ENCODE peak calls at places on chromosomes 1 and 21, in five cellular contexts. M is HCT116, B is GM23248, C is hepatocyte, L is OCI-LY7. N is an unnamed sample.

GRCh38 chr1:31020007-31020790 is 45.3 kb downstream of the PUM1 start:
- DNase-seq in L (no peak), B (no peak), M (no peak), C (no peak), N (no peak)

GRCh38 chr1:209646558-209646957 is 5.7 kb downstream of the LAMB3 start:
- DNase-seq in B (peak; percentile 49), L (no peak), C (no peak), M (no peak), N (peak; percentile 59)

GRCh38 chr21:42619841-42620240 is 33.6 kb upstream of the PDE9A start:
- DNase-seq in M (no peak), C (no peak), B (no peak), L (no peak), N (no peak)

GRCh38 chr1:11279630-11280029 is 6.6 kb downstream of the UBIAD1 start:
- DNase-seq in C (no peak), B (no peak), L (no peak), M (no peak), N (no peak)

GRCh38 chr1:228039986-228040385 is 33.2 kb downstream of the WNT3A start:
- DNase-seq in L (no peak), M (no peak), B (no peak), C (no peak), N (no peak)

GRCh38 chr21:26842976-26843911 is 2.0 kb downstream of the ADAMTS1 start:
- DNase-seq in M (no peak), B (peak; percentile 98), L (no peak), C (peak; percentile 95), N (peak; percentile 83)

GRCh38 chr1:180530501-180530900 is 28.1 kb upstream of the ACBD6 start:
- DNase-seq in C (peak; percentile 43), B (peak; percentile 80), L (no peak), M (no peak), N (peak; percentile 65)

GRCh38 chr1:153127296-153127695 is 14.0 kb upstream of the SPRR2F start:
- DNase-seq in M (no peak), C (no peak), L (no peak), B (no peak), N (no peak)

GRCh38 chr1:229098903-229099578 is 171.9 kb upstream of the RAB4A start:
- DNase-seq in C (no peak), L (no peak), M (no peak), B (no peak), N (no peak)

GRCh38 chr1:21872445-21873079 is 60.5 kb downstream of the LDLRAD2 start:
- DNase-seq in L (no peak), C (no peak), M (no peak), B (no peak), N (no peak)

GRCh38 chr1:100440075-100440809 is 87.9 kb downstream of the CDC14A start:
- DNase-seq in M (no peak), C (peak; percentile 44), L (no peak), B (no peak), N (no peak)

GRCh38 chr1:245211035-245211749 is 56.4 kb downstream of the KIF26B start:
- DNase-seq in C (no peak), B (no peak), L (no peak), M (no peak), N (no peak)

GRCh38 chr1:30919025-30919881 is 10.7 kb upstream of the SDC3 start:
- DNase-seq in M (no peak), B (peak; percentile 81), C (peak; percentile 80), L (no peak), N (peak; percentile 44)

GRCh38 chr1:205375816-205376545 is 19.3 kb upstream of the KLHDC8A start:
- DNase-seq in B (peak; percentile 88), M (peak; percentile 16), L (no peak), C (peak; percentile 78), N (peak; percentile 87)

DNA sequence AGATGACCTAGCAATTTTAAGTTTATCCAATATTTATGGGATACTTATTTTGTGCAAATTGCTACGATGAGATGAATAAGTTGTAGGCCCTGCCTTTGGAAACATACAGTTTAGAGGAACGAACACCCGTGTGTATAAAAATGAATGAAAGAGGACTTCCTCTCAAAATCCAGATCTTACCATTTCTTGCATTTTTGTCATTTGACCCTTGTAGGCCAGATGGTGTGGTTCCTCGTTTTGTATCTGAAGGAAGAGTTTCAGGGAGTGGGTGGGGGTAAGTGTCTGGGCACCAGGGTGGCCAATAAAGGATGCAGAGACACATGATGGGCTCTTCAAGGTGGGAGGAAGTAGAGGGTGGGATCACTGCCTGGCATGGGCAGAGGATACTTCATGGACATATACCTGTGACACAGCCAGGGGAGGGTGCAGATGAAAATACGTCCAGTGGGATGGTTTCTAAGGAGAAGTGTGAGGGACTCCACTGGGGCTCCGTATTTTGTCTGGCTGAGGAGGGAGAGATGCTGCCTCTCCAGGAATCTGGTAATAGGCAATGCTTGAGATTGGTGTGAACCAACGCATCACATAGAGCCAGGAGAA is 14.4 kb downstream of the MAPKAPK2 start:
- DNase-seq in C (no peak), M (no peak), B (no peak), L (no peak), N (no peak)
- H2AFZ ChIP-seq in C (no peak overlapping the region), M (no peak overlapping the region), B (no peak overlapping the region), L (no peak overlapping the region), N (no peak overlapping the region)

DNA sequence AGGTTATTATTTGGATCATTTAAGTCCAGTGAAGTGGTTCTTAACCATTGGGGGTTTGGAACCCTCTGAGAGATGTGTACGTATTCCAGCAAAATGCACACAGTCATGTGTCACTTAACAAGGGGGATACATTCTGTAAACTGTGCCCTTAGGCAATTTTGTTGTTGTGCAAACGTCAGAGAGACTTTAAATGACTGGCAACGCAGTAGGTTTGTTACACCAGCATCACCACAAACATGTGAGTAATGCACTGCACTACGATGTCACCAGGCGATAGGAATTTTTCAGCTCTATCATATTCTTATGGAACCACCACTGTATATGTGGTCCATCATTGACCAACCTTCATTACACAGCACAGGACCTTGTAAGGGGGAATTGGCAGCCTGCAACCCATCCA is 11.9 kb downstream of the AHCYL1 start:
- DNase-seq in M (no peak), B (peak; percentile 48), L (no peak), C (no peak), N (no peak)
- TF ChIP-seq EZH2phosphoT487 in M (no peak), B (no peak), L (no peak), C (no peak), N (no peak)

GRCh38 chr1:234309598-234310459 is 63.4 kb upstream of the COA6 start:
- DNase-seq in B (peak; percentile 82), C (peak; percentile 83), M (peak; percentile 38), L (peak; percentile 70), N (peak; percentile 88)
- H2AFZ ChIP-seq in B (peak overlapping the region; percentile 71), C (no peak overlapping the region), M (no peak overlapping the region), L (peak overlapping the region; percentile 11), N (peak overlapping the region; percentile 70)

DNA sequence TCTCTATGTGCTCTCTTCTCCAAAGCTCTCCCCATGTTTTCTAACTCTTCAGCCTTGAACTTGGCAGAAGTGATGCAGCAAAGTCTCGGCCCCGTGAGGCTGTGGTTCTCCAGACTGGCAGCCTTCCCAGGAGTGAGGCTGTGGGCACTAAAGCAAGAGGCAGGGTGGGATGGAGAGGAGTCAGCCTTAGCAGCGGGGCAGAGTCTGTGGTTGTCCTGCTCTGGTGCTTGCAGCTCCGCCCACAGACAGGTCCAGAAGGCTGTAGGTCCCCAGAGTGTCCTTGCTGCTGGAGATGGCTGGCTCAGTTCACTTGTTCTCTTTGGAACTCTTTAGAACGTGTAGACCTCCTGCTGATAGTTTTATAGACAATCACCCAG is 142.6 kb downstream of the AJAP1 start:
- DNase-seq in B (no peak), L (peak; percentile 36), C (no peak), M (no peak), N (no peak)
- TF ChIP-seq EZH2phosphoT487 in B (no peak), L (no peak), C (no peak), M (no peak), N (no peak)

DNA sequence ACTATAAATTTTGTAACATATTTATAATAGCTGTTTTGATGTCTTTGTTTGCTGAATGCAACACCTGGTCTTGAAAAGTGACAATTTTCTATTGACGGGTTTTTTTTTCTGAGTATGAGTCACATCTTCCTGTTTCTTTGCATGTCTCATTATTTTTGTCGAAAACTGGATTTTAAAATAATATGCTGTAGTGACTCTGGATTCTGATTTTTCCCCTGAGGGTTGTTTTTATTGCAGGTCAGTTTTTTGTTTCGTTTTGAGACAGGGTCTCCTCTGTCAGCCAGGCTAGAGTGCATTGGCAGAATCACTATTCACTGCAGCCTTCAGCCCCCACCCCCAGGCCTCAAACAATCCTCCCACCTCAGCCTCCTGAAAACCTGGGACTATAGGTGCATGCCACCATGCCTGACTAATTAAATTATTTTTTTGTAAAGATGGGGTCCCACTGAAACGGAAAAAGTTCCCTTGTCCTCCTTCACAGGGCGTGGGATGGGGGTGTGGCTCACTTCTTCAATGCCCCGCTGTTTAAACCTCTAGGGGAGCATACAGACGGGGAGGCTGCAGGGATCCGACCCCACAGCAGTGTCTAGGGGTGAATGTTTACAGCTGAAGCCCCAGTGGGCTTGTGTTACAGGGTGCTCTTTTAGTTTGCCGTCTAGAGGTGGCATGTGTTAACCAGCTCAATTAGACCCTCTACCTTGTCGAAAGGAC is 11.3 kb upstream of the PPIE start:
- DNase-seq in M (no peak), L (no peak), B (no peak), C (no peak), N (no peak)
- H2AFZ ChIP-seq in M (no peak overlapping the region), L (no peak overlapping the region), B (no peak overlapping the region), C (no peak overlapping the region), N (no peak overlapping the region)

DNA sequence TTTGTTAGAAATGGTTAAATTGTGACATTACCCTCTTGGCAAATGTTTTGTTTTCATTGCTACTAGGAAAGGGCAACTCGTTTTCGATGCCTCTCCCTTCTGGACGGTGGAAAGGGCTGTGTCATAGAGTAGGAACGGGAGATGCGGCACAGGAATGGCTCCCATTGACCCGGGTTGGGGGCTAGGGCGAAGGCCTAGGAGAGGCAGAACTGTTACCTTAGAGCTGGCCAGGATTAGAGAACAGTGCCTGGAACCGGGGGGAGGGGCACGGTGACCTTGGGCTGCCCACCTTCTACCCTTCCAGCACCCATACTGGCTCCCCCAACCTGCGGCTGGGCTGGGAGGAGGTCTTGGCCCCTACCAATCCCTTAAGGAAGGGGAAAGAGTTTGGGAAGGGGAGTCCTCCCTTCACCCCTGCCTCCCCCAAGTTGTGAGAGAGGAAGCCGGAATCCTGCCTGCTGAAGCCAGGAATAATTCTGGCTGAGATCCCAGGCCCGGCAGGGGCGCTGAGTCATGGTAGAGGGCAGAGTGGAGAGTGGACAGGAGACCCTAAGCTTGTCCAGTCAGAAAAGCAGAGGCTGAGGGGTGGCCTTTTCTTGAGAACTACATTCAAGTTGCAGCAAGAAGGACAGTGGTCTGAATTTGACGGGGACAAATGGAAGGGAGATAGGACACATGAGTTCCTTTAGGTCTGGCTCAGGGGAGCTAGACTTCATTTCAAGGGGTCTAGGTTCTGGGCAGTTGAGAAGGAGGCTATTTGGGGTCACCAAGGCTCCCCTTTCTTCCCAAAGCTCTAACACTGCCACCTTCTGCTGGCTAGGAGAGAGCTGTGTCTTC is 8.2 kb downstream of the LMNA start:
- DNase-seq in B (peak; percentile 89), L (no peak), M (no peak), C (peak; percentile 76), N (no peak)
- TF ChIP-seq EZH2phosphoT487 in B (no peak), L (no peak), M (no peak), C (no peak), N (no peak)

DNA sequence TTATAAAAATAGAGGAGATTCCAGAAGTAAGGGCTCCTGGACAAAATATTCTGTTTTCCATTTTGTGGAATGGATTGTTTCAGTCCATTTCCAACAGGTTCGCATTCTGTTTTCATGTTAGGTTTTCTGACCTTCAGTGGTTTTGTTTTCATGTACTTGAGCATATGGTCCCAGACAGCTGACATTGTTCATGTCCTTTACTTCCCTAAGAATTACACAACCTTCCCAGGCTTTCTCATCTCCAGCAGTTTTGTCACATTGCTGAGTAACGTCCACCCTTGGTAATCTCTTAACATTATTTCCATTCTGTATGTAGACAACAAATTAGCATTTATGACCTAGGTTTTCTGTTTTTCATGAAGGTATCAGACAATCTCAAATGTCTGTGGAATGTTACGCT is 21.0 kb upstream of the ERRFI1 start:
- DNase-seq in B (peak; percentile 81), L (no peak), M (no peak), C (no peak), N (no peak)
- H2AFZ ChIP-seq in B (no peak overlapping the region), L (no peak overlapping the region), M (peak overlapping the region; percentile 20), C (no peak overlapping the region), N (no peak overlapping the region)

N was measured in GM23338.